ENCODE peak calls at places on chromosomes 3 and 15, in seven cellular contexts. A is HTR-8/SVneo; W is activated CD4-positive, CD25-positive, alpha-beta regulatory T cell; N is left cardiac atrium; C is fibroblast of the conjunctiva; S is NCI-H1105; L is globus pallidus. G is an unnamed sample.

GRCh38 chr15:40925863-40926658 is 3.1 kb upstream of the DLL4 start:
- DNase-seq in A (no peak), W (no peak), N (peak; percentile 28), C (no peak), S (no peak), L (no peak), G (no peak)

GRCh38 chr3:110069641-110070538 is 732.5 kb upstream of the DPPA4 start:
- DNase-seq in A (no peak), W (no peak), N (no peak), C (no peak), S (no peak), L (no peak), G (no peak)

GRCh38 chr15:85504739-85505676 is 124.6 kb downstream of the AKAP13 start:
- DNase-seq in A (peak; percentile 27), W (peak; percentile 15), N (peak; percentile 42), C (peak; percentile 51), S (peak; percentile 21), L (peak; percentile 43), G (peak; percentile 72)

GRCh38 chr15:88661041-88661765 is 22.4 kb downstream of the ISG20 start:
- DNase-seq in A (no peak), W (no peak), N (peak; percentile 2), C (no peak), S (no peak), L (no peak), G (no peak)

GRCh38 chr3:166456291-166456690 is 619.1 kb upstream of the BCHE start:
- DNase-seq in A (no peak), W (no peak), N (no peak), C (no peak), S (no peak), L (no peak), G (no peak)

GRCh38 chr15:78457101-78457500 is 19.1 kb downstream of the IREB2 start:
- DNase-seq in A (peak; percentile 48), W (no peak), N (no peak), C (peak; percentile 73), S (no peak), L (peak; percentile 18), G (no peak)

GRCh38 chr15:81015595-81016252 is 15.0 kb downstream of the TLNRD1 start:
- DNase-seq in A (no peak), W (no peak), N (no peak), C (no peak), S (no peak), L (peak; percentile 90), G (no peak)

GRCh38 chr3:71942432-71942831 is 157.5 kb upstream of the PROK2 start:
- DNase-seq in A (no peak), W (no peak), N (no peak), C (no peak), S (no peak), L (no peak), G (no peak)

GRCh38 chr15:98777426-98777825 is 129.1 kb downstream of the IGF1R start:
- DNase-seq in A (no peak), W (no peak), N (no peak), C (no peak), S (no peak), L (no peak), G (no peak)

GRCh38 chr15:82916161-82916952 is 36.2 kb downstream of the HOMER2 start:
- DNase-seq in A (no peak), W (no peak), N (no peak), C (no peak), S (no peak), L (peak; percentile 16), G (no peak)

GRCh38 chr15:59532770-59533379 is 78.7 kb upstream of the GCNT3 start:
- DNase-seq in A (peak; percentile 38), W (no peak), N (peak; percentile 25), C (peak; percentile 6), S (peak; percentile 60), L (peak; percentile 16), G (peak; percentile 74)

G was measured in KBM-7.